ENCODE peak calls at places on chromosomes 16 and 17, in nine cellular contexts. H is tibial nerve, N is esophagus squamous epithelium, Y is stomach, M is breast epithelium, R is IMR-90, J is ovary, C is body of pancreas, A is heart left ventricle. B is an unnamed sample.

GRCh38 chr17:82801377-82801970 is 38.3 kb downstream of the ZNF750 start:
- DNase-seq in A (no peak), C (no peak), J (no peak), H (no peak), M (no peak), Y (no peak), N (no peak), R (no peak), B (no peak)

GRCh38 chr17:79595471-79595870 is 15.4 kb downstream of the RBFOX3 start:
- DNase-seq in C (no peak), N (no peak), M (no peak), A (no peak), H (no peak), J (no peak), R (no peak), Y (no peak), B (no peak)

GRCh38 chr17:81285179-81285878 is 9.8 kb downstream of the SLC38A10 start:
- DNase-seq in M (no peak), H (peak; percentile 59), A (peak; percentile 87), R (peak; percentile 8), Y (peak; percentile 56), C (no peak), N (no peak), J (no peak), B (peak; percentile 49)

GRCh38 chr17:80263253-80264047 is 2.8 kb downstream of the RNF213 start:
- DNase-seq in A (peak; percentile 90), C (peak; percentile 79), H (peak; percentile 76), M (peak; percentile 82), R (peak; percentile 89), J (peak; percentile 85), N (peak; percentile 81), Y (peak; percentile 93), B (peak; percentile 90)

GRCh38 chr17:77462101-77462500 is 321.3 kb downstream of the SEC14L1 start:
- DNase-seq in H (no peak), A (no peak), J (no peak), R (no peak), M (no peak), C (no peak), N (no peak), Y (no peak), B (no peak)

GRCh38 chr17:68195667-68196393 is 52.0 kb upstream of the AMZ2 start:
- DNase-seq in J (peak; percentile 33), A (no peak), Y (no peak), N (no peak), R (no peak), M (no peak), H (no peak), C (no peak), B (no peak)

GRCh38 chr16:56990407-56991286 is 1.3 kb downstream of the NLRC5 start:
- DNase-seq in R (no peak), C (no peak), J (no peak), Y (no peak), H (no peak), A (no peak), N (no peak), M (no peak), B (no peak)

GRCh38 chr17:49497147-49498036 is 2.3 kb downstream of the NGFR start:
- DNase-seq in R (peak; percentile 22), H (peak; percentile 69), Y (no peak), A (no peak), N (no peak), C (no peak), J (no peak), M (no peak), B (peak; percentile 64)

GRCh38 chr16:23351360-23351759 is 49.3 kb downstream of the SCNN1B start:
- DNase-seq in Y (no peak), M (no peak), J (no peak), N (no peak), H (no peak), A (no peak), C (peak; percentile 61), R (no peak), B (no peak)

GRCh38 chr16:46763147-46763546 is 15.0 kb upstream of the MYLK3 start:
- DNase-seq in M (no peak), N (no peak), R (no peak), Y (no peak), H (no peak), J (no peak), C (no peak), A (peak; percentile 78), B (no peak)

GRCh38 chr17:76490112-76490710 is 11.0 kb downstream of the RHBDF2 start:
- DNase-seq in A (no peak), H (no peak), M (no peak), J (no peak), R (no peak), Y (no peak), N (no peak), C (no peak), B (no peak)

GRCh38 chr17:27295945-27296344 is 2.0 kb downstream of the WSB1 start:
- DNase-seq in J (no peak), H (no peak), C (no peak), M (no peak), A (no peak), Y (no peak), N (no peak), R (no peak), B (no peak)

GRCh38 chr17:27293359-27293897 is 486 bp upstream of the WSB1 start:
- DNase-seq in Y (no peak), C (peak; percentile 30), N (no peak), M (no peak), A (peak; percentile 40), H (no peak), R (no peak), J (peak; percentile 66), B (no peak)

GRCh38 chr17:27296427-27296979 is 2.6 kb downstream of the WSB1 start:
- DNase-seq in A (no peak), C (no peak), M (no peak), R (peak; percentile 85), N (no peak), Y (no peak), H (no peak), J (no peak), B (no peak)

GRCh38 chr17:27293898-27294688 is at the start of gene WSB1:
- DNase-seq in J (peak; percentile 97), R (peak; percentile 89), C (peak; percentile 92), N (peak; percentile 78), M (peak; percentile 94), Y (peak; percentile 94), A (peak; percentile 95), H (peak; percentile 92), B (peak; percentile 97)

DNA sequence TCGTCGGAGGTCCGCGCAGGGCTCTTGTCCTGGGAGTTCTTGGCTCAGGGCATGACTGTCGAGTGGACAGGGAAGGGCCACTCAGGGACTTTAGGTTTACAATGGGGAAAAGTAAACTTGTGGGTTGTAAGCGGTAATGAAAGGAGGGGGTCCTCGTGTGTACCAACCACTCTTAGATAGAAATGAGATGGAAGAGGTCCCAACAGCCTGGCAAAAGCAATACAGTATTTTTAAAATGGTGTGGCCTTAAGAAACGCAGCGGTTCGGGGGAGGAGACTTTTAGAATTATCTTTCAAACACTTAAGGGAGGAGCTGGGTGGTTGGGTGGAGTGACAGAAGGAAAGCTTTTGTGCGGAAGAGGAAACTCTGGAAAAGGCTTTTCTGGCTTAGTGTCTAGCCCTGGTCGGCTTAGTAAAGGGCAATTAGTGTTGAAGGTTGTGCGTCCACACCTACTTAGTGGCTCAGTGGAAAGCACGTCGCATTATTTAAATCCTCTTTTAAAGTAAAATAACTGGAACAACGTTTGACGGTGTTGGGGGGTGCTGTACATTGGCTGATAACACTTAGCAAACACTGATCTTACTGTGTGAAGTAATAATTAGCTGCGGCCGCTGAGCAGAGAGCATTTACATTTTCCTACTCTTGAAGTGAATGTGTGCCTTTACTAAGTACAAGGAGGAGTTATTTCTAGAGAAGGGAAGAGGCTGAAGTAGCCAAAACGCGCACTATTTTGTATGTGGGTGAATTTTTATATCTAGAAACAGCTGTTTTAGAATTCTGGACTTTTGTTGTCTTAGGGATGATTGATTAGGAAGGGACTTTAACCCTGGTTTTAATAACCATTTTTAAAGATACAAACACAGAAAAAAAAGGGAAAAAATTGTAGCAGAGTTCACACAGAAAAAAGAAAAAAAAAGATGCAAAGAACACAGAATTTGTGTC is 1.0 kb downstream of the WSB1 start:
- DNase-seq in M (no peak), H (peak; percentile 39), Y (peak; percentile 61), A (peak; percentile 76), N (peak; percentile 24), J (peak; percentile 60), C (peak; percentile 63), R (peak; percentile 83), B (peak; percentile 91)
- TF ChIP-seq POLR2A in M (peak; percentile 45), H (peak; percentile 81), Y (no peak), A (no peak), N (peak; percentile 56), J (peak; percentile 69), C (peak; percentile 77), R (peak; percentile 1), B (peak; percentile 73)

DNA sequence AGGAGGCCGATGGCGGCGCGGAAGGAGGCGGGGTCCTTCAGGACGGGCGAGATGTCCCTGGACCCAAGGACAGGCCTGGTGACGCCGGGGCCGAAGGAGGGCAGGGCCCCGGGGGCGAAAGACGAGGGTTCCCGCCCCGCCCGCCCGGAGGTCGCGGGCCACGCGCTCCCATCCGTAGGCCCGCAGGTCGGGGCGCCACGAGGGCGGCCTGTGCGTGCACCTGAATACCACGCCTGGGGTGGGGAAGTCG is 203 bp downstream of the APRT start:
- DNase-seq in C (no peak), R (no peak), M (no peak), N (no peak), H (no peak), Y (no peak), A (no peak), J (no peak), B (no peak)
- H3K9me3 ChIP-seq in C (no peaks in the 10 kb centered on the region), R (no peaks in the 10 kb centered on the region), M (no peaks in the 10 kb centered on the region), N (no peaks in the 10 kb centered on the region), H (no peaks in the 10 kb centered on the region), Y (no peaks in the 10 kb centered on the region), A (no peaks in the 10 kb centered on the region), J (no peaks in the 10 kb centered on the region), B (no peaks in the 10 kb centered on the region)

DNA sequence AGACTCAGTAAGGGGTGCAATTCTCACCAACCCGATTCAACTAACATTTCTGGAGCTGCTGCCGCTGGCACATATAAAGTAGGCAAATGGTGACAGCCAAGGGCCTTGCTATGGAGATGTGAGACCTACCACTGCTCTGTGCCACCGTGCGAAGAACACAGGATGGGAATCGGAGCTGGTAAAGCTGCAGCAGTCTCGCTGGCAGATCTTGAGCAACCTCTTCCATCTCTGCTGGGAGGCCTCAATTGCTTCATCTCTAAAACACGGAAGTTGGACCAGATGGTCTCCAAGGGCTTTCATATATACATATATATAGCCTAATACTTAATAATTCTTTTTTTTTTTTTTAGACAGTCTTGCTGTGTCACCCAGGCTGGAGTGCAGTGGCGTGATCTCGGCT is 128.9 kb upstream of the RCVRN start:
- DNase-seq in Y (no peak), R (no peak), N (no peak), A (no peak), C (no peak), M (no peak), H (no peak), J (no peak), B (no peak)
- H3K4me3 ChIP-seq in Y (no peak overlapping the region), R (no peak overlapping the region), N (no peak overlapping the region), A (peak overlapping the region; percentile 52), C (no peak overlapping the region), M (peak overlapping the region; percentile 33), H (peak overlapping the region; percentile 59), J (no peak overlapping the region), B (no peak overlapping the region)

DNA sequence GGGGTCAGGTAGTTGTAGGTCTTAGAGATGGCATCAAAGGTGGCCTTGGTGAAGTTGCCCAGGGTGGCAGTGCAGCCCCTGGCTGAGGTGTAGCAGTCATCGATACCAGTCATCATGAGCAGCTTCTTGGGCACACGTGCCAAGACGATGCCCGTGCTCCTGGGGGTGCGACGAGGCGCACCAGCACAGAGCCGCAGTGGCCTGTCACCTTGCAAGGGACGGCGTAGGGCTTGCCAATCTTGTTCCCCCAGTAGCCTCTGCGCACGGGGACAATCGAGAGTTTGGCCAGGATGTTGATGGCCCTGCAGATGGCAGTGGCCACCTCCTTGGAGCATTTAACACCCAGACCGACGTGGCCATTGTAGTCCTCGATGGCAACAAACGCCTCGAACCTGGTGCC is 29.8 kb downstream of the CDC27 start:
- DNase-seq in J (no peak), C (no peak), R (no peak), Y (no peak), A (no peak), N (no peak), M (no peak), H (no peak), B (no peak)
- TF ChIP-seq POLR2A in J (no peak), C (no peak), R (no peak), Y (no peak), A (no peak), N (no peak), M (no peak), H (no peak), B (no peak)